ENCODE peak calls at places on chromosome 17, in seven cellular contexts. C, V, U, H, R, Y and K are unnamed samples.

GRCh38 chr17:50681260-50682200 is 26.2 kb downstream of the ANKRD40 start:
- DNase-seq in C (no peak), H (peak), R (no peak), V (peak), U (no peak), Y (peak), K (peak)

GRCh38 chr17:82983510-82984248 is 95.7 kb upstream of the METRNL start:
- DNase-seq in V (no peak), R (no peak), U (no peak), H (no peak), C (no peak), Y (no peak), K (no peak)

GRCh38 chr17:82832411-82832810 is 7.4 kb downstream of the ZNF750 start:
- DNase-seq in U (peak), R (no peak), Y (no peak), C (no peak), H (no peak), V (no peak), K (no peak)

GRCh38 chr17:82882715-82883446 is 43.1 kb upstream of the ZNF750 start:
- DNase-seq in H (no peak), U (no peak), C (no peak), Y (no peak), R (no peak), V (no peak), K (no peak)

GRCh38 chr17:3985800-3986199 is 21.6 kb upstream of the ATP2A3 start:
- DNase-seq in R (no peak), U (no peak), V (no peak), C (no peak), Y (no peak), H (no peak), K (no peak)

GRCh38 chr17:82084373-82085030 is 13.5 kb downstream of the FASN start:
- DNase-seq in C (no peak), R (no peak), V (no peak), Y (no peak), U (no peak), H (no peak), K (no peak)

GRCh38 chr17:76733618-76733957 is 3.5 kb downstream of the SRSF2 start:
- DNase-seq in R (no peak), H (no peak), V (no peak), C (no peak), Y (no peak), U (no peak), K (no peak)

GRCh38 chr17:20189322-20189721 is 180.2 kb downstream of the SPECC1 start:
- DNase-seq in U (no peak), C (no peak), R (no peak), Y (no peak), V (no peak), H (peak), K (no peak)

GRCh38 chr17:39916918-39917317 is 1.5 kb downstream of the GSDMB start:
- DNase-seq in Y (no peak), C (no peak), U (no peak), V (no peak), H (peak), R (no peak), K (no peak)

GRCh38 chr17:79500738-79501533 is 109.9 kb downstream of the RBFOX3 start:
- DNase-seq in V (no peak), R (no peak), C (no peak), U (no peak), Y (no peak), H (no peak), K (no peak)

GRCh38 chr17:12743046-12743445 is 46.3 kb upstream of the ARHGAP44 start:
- DNase-seq in V (no peak), H (no peak), U (no peak), Y (no peak), C (no peak), R (no peak), K (no peak)

GRCh38 chr17:2433696-2434095 is 32.8 kb upstream of the MNT start:
- DNase-seq in C (no peak), Y (no peak), V (no peak), R (no peak), U (no peak), H (peak), K (no peak)

GRCh38 chr17:63364387-63364786 is 81.7 kb downstream of the CYB561 start:
- DNase-seq in Y (no peak), C (no peak), V (no peak), R (no peak), H (peak), U (no peak), K (no peak)

GRCh38 chr17:68205251-68205807 is 42.5 kb upstream of the AMZ2 start:
- DNase-seq in C (peak), Y (peak), R (peak), U (peak), H (peak), V (peak), K (peak)

GRCh38 chr17:50047083-50047482 is 8.8 kb upstream of the ITGA3 start:
- DNase-seq in R (peak), C (no peak), Y (no peak), V (no peak), H (no peak), U (no peak), K (no peak)

GRCh38 chr17:75241143-75241430 is 20.3 kb downstream of the GGA3 start:
- DNase-seq in R (no peak), U (no peak), H (no peak), Y (no peak), C (no peak), V (no peak), K (no peak)

GRCh38 chr17:9959377-9959981 is 54.4 kb upstream of the RCVRN start:
- DNase-seq in Y (no peak), U (peak), R (peak), H (peak), V (no peak), C (no peak), K (peak)

GRCh38 chr17:2909164-2909852 is 113.1 kb downstream of the RAP1GAP2 start:
- DNase-seq in U (peak), V (no peak), H (peak), Y (no peak), C (no peak), R (no peak), K (no peak)

GRCh38 chr17:40588557-40588956 is 23.3 kb upstream of the CCR7 start:
- DNase-seq in R (no peak), U (no peak), C (no peak), H (no peak), Y (no peak), V (no peak), K (no peak)

GRCh38 chr17:80738020-80738380 is 193.4 kb downstream of the RPTOR start:
- DNase-seq in V (no peak), C (no peak), Y (no peak), H (no peak), R (no peak), U (no peak), K (no peak)
- TF ChIP-seq CTCF in V (no peak), C (no peak), Y (no peak), H (no peak), R (no peak), U (no peak), K (no peak)

GRCh38 chr17:8110456-8110804 is 7.9 kb downstream of the ALOXE3 start:
- DNase-seq in H (no peak), R (no peak), V (no peak), C (no peak), Y (no peak), U (no peak), K (no peak)
- TF ChIP-seq CTCF in H (no peak), R (no peak), V (no peak), C (no peak), Y (no peak), U (no peak), K (no peak)

GRCh38 chr17:33229499-33229898 is 63.6 kb downstream of the ASIC2 start:
- DNase-seq in V (no peak), U (no peak), H (no peak), C (no peak), Y (no peak), R (peak), K (no peak)
- TF ChIP-seq CTCF in V (no peak), U (no peak), H (no peak), C (no peak), Y (no peak), R (no peak), K (no peak)

GRCh38 chr17:27832851-27833250 is 32.5 kb upstream of the NOS2 start:
- DNase-seq in C (no peak), U (no peak), R (no peak), Y (no peak), V (no peak), H (no peak), K (no peak)
- TF ChIP-seq CTCF in C (no peak), U (no peak), R (no peak), Y (no peak), V (no peak), H (no peak), K (no peak)

DNA sequence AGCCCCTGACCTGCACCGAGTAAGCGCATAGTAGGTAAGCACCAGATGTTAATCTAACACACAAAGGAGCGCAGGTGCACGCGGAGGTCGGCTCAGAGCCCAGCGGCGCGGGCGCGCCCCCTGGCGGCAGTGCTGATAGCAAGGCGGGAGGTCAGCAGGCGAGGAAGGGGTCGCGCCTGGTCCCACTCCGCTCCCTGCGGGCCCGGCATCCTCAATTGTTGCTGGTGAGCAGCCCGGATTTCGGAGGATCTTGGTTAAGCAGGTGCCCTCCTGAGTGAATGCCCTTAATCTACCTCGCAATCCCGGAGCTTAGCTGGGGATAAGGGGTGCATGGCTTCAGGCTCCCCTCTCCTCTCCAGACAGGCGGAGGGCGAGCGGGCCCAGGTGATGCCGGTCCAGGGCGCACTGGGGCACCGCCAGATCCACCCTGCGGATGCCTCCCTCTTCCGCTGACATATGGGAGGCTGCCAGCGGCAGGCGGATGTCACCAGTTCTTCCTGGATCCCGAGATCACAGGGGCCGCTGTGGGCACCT is 4.0 kb upstream of the WNT3 start:
- DNase-seq in R (no peak), Y (no peak), C (no peak), V (no peak), U (no peak), H (no peak), K (no peak)
- TF ChIP-seq CTCF in R (no peak), Y (peak), C (peak), V (no peak), U (peak), H (peak), K (peak)

GRCh38 chr17:67035131-67036083 is 8.9 kb upstream of the CACNG1 start:
- DNase-seq in U (no peak), Y (no peak), V (no peak), R (no peak), C (no peak), H (no peak), K (no peak)

GRCh38 chr17:67030641-67031040 is 13.7 kb upstream of the CACNG1 start:
- DNase-seq in R (no peak), U (no peak), H (no peak), V (no peak), Y (no peak), C (no peak), K (no peak)

GRCh38 chr17:67032382-67032781 is 12.0 kb upstream of the CACNG1 start:
- DNase-seq in Y (no peak), C (no peak), V (no peak), R (no peak), H (no peak), U (no peak), K (no peak)

GRCh38 chr17:67033613-67034012 is 10.7 kb upstream of the CACNG1 start:
- DNase-seq in V (no peak), H (no peak), Y (no peak), U (no peak), R (no peak), C (no peak), K (no peak)

DNA sequence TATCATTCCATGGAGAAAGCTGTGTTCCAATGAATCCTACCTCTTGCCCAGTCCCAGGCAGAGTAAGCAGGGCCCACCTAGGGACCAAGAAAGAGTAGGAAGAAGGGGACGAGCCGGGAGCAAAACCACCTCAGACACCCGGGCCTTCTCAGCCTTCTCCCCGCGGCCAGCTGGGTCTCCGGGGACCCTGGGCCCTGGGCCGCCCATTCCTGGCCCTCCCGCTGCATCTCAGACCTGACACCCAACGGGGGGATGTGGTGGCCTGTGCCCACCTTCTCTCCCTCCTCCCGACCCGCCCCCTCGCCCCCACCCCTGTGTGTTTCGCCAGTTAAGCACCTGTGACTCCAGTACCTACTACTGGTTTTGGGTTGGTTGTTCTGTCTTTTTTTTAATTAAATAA is 11.4 kb upstream of the CACNG1 start:
- DNase-seq in C (no peak), V (no peak), U (no peak), H (no peak), Y (no peak), R (no peak), K (no peak)
- TF ChIP-seq CTCF in C (no peak), V (no peak), U (no peak), H (no peak), Y (no peak), R (no peak), K (no peak)

GRCh38 chr17:32445497-32445896 is 1.2 kb downstream of the PSMD11 start:
- DNase-seq in R (no peak), C (no peak), V (no peak), U (no peak), H (peak), Y (no peak), K (no peak)

GRCh38 chr17:32445976-32446375 is 1.7 kb downstream of the PSMD11 start:
- DNase-seq in Y (no peak), R (no peak), V (no peak), C (no peak), U (no peak), H (peak), K (no peak)

GRCh38 chr17:32443827-32444300 is 446 bp upstream of the PSMD11 start:
- DNase-seq in R (no peak), U (no peak), V (no peak), C (no peak), H (no peak), Y (no peak), K (no peak)

GRCh38 chr17:32445075-32445427 is 741 bp downstream of the PSMD11 start:
- DNase-seq in V (peak), Y (no peak), U (peak), H (peak), R (no peak), C (no peak), K (no peak)

GRCh38 chr17:32444301-32445074 is at the start of gene PSMD11:
- DNase-seq in V (peak), C (peak), U (peak), H (peak), Y (peak), R (peak), K (peak)
- TF ChIP-seq CTCF in V (peak), C (peak), U (peak), H (peak), Y (peak), R (peak), K (peak)

GRCh38 chr17:48002920-48003685 is 32.2 kb downstream of the CDK5RAP3 start:
- DNase-seq in H (no peak), C (no peak), V (no peak), U (peak), R (no peak), Y (peak), K (no peak)
- TF ChIP-seq CTCF in H (no peak), C (no peak), V (no peak), U (peak), R (no peak), Y (peak), K (no peak)

DNA sequence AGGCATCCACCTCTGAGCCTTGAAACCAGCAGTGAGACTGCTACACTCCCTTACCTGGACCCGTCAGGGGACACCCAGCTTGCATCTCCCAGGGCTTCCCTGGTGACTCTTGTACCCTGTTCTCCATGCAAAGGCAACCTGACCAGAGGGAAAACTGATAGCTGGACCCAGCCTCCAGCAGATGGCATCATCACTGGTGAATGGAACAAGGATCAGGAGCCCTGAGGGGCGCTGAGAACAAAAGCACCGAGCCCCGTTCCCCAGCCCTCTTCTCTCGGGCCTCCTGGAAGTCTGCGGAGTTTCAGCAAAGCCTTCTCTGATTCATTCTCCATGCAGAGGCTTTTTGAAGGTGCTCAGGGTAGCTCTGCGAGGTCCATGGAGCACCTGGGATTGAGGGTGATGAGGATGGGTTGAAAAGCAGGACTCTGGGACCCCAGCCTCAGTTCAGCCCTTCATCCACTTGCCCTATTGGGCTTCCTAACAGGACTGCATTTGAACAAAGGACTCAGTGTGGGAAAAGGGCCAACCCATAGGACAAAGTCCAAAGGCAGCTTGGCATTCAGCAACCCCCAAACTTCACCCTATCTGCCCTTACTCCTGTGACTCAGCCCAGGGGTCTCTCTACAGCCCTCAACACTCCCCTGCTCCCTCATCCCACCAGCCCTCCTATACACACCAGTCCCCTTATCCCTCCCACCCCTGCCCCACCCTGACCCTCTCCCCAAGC is 45.0 kb upstream of the LHX1 start:
- DNase-seq in V (no peak), C (no peak), Y (no peak), H (no peak), U (no peak), R (no peak), K (no peak)
- TF ChIP-seq CTCF in V (no peak), C (no peak), Y (no peak), H (no peak), U (no peak), R (no peak), K (no peak)

GRCh38 chr17:30716461-30717289 is 107.8 kb downstream of the CRLF3 start:
- DNase-seq in U (no peak), C (no peak), Y (peak), H (peak), V (peak), R (no peak), K (no peak)
- TF ChIP-seq CTCF in U (no peak), C (no peak), Y (no peak), H (no peak), V (no peak), R (no peak), K (no peak)